ENCODE peak calls at places on chromosomes 4 and X, in five cellular contexts. One of them, this sample, is unnamed. For H3K4me1, the result is how much of the 10 kb centered on the place peaks cover.

GRCh38 chr4:113849771-113850170 is 88.2 kb upstream of the CAMK2D start:
- DNase-seq in pancreas: no peak
- DNase-seq in mucosa of descending colon: no peak
- DNase-seq in MM.1S: no peak
- DNase-seq in Panc1: no peak
- DNase-seq in this sample: peak

GRCh38 chr4:11106769-11107168 is 321.9 kb downstream of the HS3ST1 start:
- DNase-seq in pancreas: no peak
- DNase-seq in mucosa of descending colon: no peak
- DNase-seq in MM.1S: no peak
- DNase-seq in Panc1: no peak
- DNase-seq in this sample: no peak

GRCh38 chrX:116972362-116972761 is 509.6 kb upstream of the CT83 start:
- DNase-seq in pancreas: no peak
- DNase-seq in mucosa of descending colon: no peak
- DNase-seq in MM.1S: no peak
- DNase-seq in Panc1: no peak
- DNase-seq in this sample: no peak

GRCh38 chr4:101136373-101137370 is 210.7 kb downstream of the PPP3CA start:
- DNase-seq in pancreas: no peak
- DNase-seq in mucosa of descending colon: peak
- DNase-seq in MM.1S: no peak
- DNase-seq in Panc1: no peak
- DNase-seq in this sample: no peak

GRCh38 chr4:2930821-2931764 is 32.1 kb downstream of the NOP14 start:
- DNase-seq in pancreas: peak
- DNase-seq in mucosa of descending colon: peak
- DNase-seq in MM.1S: no peak
- DNase-seq in Panc1: no peak
- DNase-seq in this sample: peak

GRCh38 chrX:23822397-23822796 is 39.4 kb downstream of the SAT1 start:
- DNase-seq in pancreas: no peak
- DNase-seq in mucosa of descending colon: no peak
- DNase-seq in MM.1S: no peak
- DNase-seq in Panc1: no peak
- DNase-seq in this sample: no peak

GRCh38 chrX:108001218-108001814 is 19.1 kb upstream of the TEX13B start:
- DNase-seq in pancreas: no peak
- DNase-seq in mucosa of descending colon: no peak
- DNase-seq in MM.1S: peak
- DNase-seq in Panc1: no peak
- DNase-seq in this sample: no peak

GRCh38 chrX:104376937-104377336 is 122.2 kb upstream of the ESX1 start:
- DNase-seq in pancreas: no peak
- DNase-seq in mucosa of descending colon: no peak
- DNase-seq in MM.1S: no peak
- DNase-seq in Panc1: no peak
- DNase-seq in this sample: no peak

GRCh38 chr4:150033937-150034336 is 44.3 kb upstream of the DCLK2 start:
- DNase-seq in pancreas: peak
- DNase-seq in mucosa of descending colon: peak
- DNase-seq in MM.1S: no peak
- DNase-seq in Panc1: no peak
- DNase-seq in this sample: no peak

GRCh38 chr4:123362103-123362502 is 34.5 kb upstream of the SPRY1 start:
- DNase-seq in pancreas: no peak
- DNase-seq in mucosa of descending colon: no peak
- DNase-seq in MM.1S: no peak
- DNase-seq in Panc1: no peak
- DNase-seq in this sample: no peak

GRCh38 chrX:973010-973409 is 239.4 kb downstream of the CRLF2 start:
- DNase-seq in pancreas: no peak
- DNase-seq in mucosa of descending colon: no peak
- DNase-seq in MM.1S: no peak
- DNase-seq in Panc1: no peak
- DNase-seq in this sample: no peak

GRCh38 chrX:69014200-69014599 is 151.1 kb downstream of the PJA1 start:
- DNase-seq in pancreas: no peak
- DNase-seq in mucosa of descending colon: no peak
- DNase-seq in MM.1S: no peak
- DNase-seq in Panc1: no peak
- DNase-seq in this sample: no peak

GRCh38 chrX:118579417-118579816 is 83.8 kb downstream of the DOCK11 start:
- DNase-seq in pancreas: no peak
- DNase-seq in mucosa of descending colon: no peak
- DNase-seq in MM.1S: no peak
- DNase-seq in Panc1: no peak
- DNase-seq in this sample: no peak

GRCh38 chrX:41722816-41723215 is 1.2 kb upstream of the GPR82 start:
- DNase-seq in pancreas: no peak
- DNase-seq in mucosa of descending colon: no peak
- DNase-seq in MM.1S: no peak
- DNase-seq in Panc1: no peak
- DNase-seq in this sample: no peak

GRCh38 chr4:145808021-145808650 is 128.2 kb downstream of the C4orf51 start:
- DNase-seq in pancreas: no peak
- DNase-seq in mucosa of descending colon: no peak
- DNase-seq in MM.1S: no peak
- DNase-seq in Panc1: peak
- DNase-seq in this sample: no peak

GRCh38 chrX:41518841-41519220 is 71.7 kb downstream of the NYX start:
- DNase-seq in pancreas: no peak
- DNase-seq in mucosa of descending colon: no peak
- DNase-seq in MM.1S: no peak
- DNase-seq in Panc1: no peak
- DNase-seq in this sample: no peak

GRCh38 chr4:162126754-162127153 is 37.0 kb downstream of the FSTL5 start:
- DNase-seq in pancreas: no peak
- DNase-seq in mucosa of descending colon: no peak
- DNase-seq in MM.1S: no peak
- DNase-seq in Panc1: no peak
- DNase-seq in this sample: no peak

GRCh38 chr4:11013265-11013664 is 328.7 kb upstream of the CLNK start:
- DNase-seq in pancreas: no peak
- DNase-seq in mucosa of descending colon: no peak
- DNase-seq in MM.1S: no peak
- DNase-seq in Panc1: no peak
- DNase-seq in this sample: no peak

GRCh38 chr4:88549815-88550214 is 26.2 kb upstream of the PYURF start:
- DNase-seq in pancreas: no peak
- DNase-seq in mucosa of descending colon: no peak
- DNase-seq in MM.1S: no peak
- DNase-seq in Panc1: no peak
- DNase-seq in this sample: no peak

GRCh38 chr4:7361256-7361655 is 73.5 kb downstream of the PSAPL1 start:
- DNase-seq in pancreas: no peak
- DNase-seq in mucosa of descending colon: no peak
- DNase-seq in MM.1S: no peak
- DNase-seq in Panc1: no peak
- DNase-seq in this sample: no peak

GRCh38 chr4:159142254-159142653 is 39.4 kb downstream of the RAPGEF2 start:
- DNase-seq in pancreas: no peak
- DNase-seq in mucosa of descending colon: no peak
- DNase-seq in MM.1S: no peak
- DNase-seq in Panc1: no peak
- DNase-seq in this sample: no peak
- H3K4me1 ChIP-seq in pancreas: under half
- H3K4me1 ChIP-seq in mucosa of descending colon: under half
- H3K4me1 ChIP-seq in MM.1S: under half
- H3K4me1 ChIP-seq in Panc1: under half
- H3K4me1 ChIP-seq in this sample: under half

GRCh38 chrX:46152756-46153155 is 392.5 kb downstream of the ZNF674 start:
- DNase-seq in pancreas: no peak
- DNase-seq in mucosa of descending colon: no peak
- DNase-seq in MM.1S: no peak
- DNase-seq in Panc1: no peak
- DNase-seq in this sample: no peak
- H3K4me1 ChIP-seq in pancreas: under half
- H3K4me1 ChIP-seq in mucosa of descending colon: under half
- H3K4me1 ChIP-seq in MM.1S: under half
- H3K4me1 ChIP-seq in Panc1: under half
- H3K4me1 ChIP-seq in this sample: under half

DNA sequence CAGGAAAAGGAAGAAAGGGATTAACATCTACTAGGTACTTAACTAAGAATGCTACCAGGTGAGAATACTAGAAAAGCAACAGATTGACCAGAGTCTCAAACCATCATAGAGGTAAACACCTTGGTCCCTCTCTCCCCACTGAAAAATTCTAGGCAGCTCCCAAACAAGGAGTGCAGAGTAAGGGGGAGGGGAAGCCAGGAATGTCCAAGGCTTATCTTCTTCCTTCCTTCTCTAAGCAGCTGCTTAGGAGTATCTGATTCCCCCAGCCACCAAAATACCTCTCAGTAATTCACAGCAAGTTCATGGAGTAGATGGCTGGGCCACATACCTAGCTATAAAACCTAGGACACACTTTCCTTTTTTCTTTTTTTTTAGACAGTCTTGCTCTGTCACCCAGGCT is 80.7 kb downstream of the APBB2 start:
- DNase-seq in pancreas: no peak
- DNase-seq in mucosa of descending colon: no peak
- DNase-seq in MM.1S: no peak
- DNase-seq in Panc1: no peak
- DNase-seq in this sample: no peak
- H3K4me1 ChIP-seq in pancreas: under half
- H3K4me1 ChIP-seq in mucosa of descending colon: under half
- H3K4me1 ChIP-seq in MM.1S: under half
- H3K4me1 ChIP-seq in Panc1: under half
- H3K4me1 ChIP-seq in this sample: under half

GRCh38 chrX:49269768-49270248 is at the start of gene PPP1R3F:
- DNase-seq in pancreas: no peak
- DNase-seq in mucosa of descending colon: no peak
- DNase-seq in MM.1S: no peak
- DNase-seq in Panc1: no peak
- DNase-seq in this sample: no peak
- H3K4me1 ChIP-seq in pancreas: under half
- H3K4me1 ChIP-seq in mucosa of descending colon: under half
- H3K4me1 ChIP-seq in MM.1S: under half
- H3K4me1 ChIP-seq in Panc1: under half
- H3K4me1 ChIP-seq in this sample: under half

GRCh38 chr4:76212301-76212700 is 1.3 kb downstream of the SCARB2 start:
- DNase-seq in pancreas: no peak
- DNase-seq in mucosa of descending colon: no peak
- DNase-seq in MM.1S: no peak
- DNase-seq in Panc1: no peak
- DNase-seq in this sample: no peak
- H3K4me1 ChIP-seq in pancreas: half or more
- H3K4me1 ChIP-seq in mucosa of descending colon: half or more
- H3K4me1 ChIP-seq in MM.1S: under half
- H3K4me1 ChIP-seq in Panc1: under half
- H3K4me1 ChIP-seq in this sample: under half

GRCh38 chr4:140707325-140707724 is 48.9 kb downstream of the TBC1D9 start:
- DNase-seq in pancreas: no peak
- DNase-seq in mucosa of descending colon: no peak
- DNase-seq in MM.1S: no peak
- DNase-seq in Panc1: no peak
- DNase-seq in this sample: no peak
- H3K4me1 ChIP-seq in pancreas: under half
- H3K4me1 ChIP-seq in mucosa of descending colon: under half
- H3K4me1 ChIP-seq in MM.1S: under half
- H3K4me1 ChIP-seq in Panc1: under half
- H3K4me1 ChIP-seq in this sample: under half

DNA sequence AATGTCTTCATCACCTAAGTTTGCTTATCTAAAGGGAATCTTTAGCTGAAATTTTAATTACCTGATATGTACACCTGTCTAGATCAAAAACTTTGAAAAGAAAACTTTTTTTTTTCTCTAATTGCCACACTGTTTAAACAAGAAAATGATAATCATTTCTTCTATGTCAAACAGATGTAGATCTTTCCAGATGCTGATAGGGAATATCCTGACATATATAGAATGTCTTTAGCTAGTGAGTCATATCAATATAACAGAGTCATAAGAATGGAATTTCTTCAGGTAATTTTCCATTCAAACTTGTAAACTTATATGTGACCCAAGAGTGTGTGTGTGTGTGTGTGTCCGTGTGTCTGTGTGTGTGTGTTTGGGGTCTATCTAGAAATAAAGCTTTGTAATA is 271.9 kb downstream of the GPM6A start:
- DNase-seq in pancreas: no peak
- DNase-seq in mucosa of descending colon: no peak
- DNase-seq in MM.1S: no peak
- DNase-seq in Panc1: no peak
- DNase-seq in this sample: no peak
- H3K4me1 ChIP-seq in pancreas: under half
- H3K4me1 ChIP-seq in mucosa of descending colon: under half
- H3K4me1 ChIP-seq in MM.1S: under half
- H3K4me1 ChIP-seq in Panc1: under half
- H3K4me1 ChIP-seq in this sample: under half

GRCh38 chrX:30941898-30942297 is 52.8 kb upstream of the TAB3 start:
- DNase-seq in pancreas: no peak
- DNase-seq in mucosa of descending colon: no peak
- DNase-seq in MM.1S: no peak
- DNase-seq in Panc1: no peak
- DNase-seq in this sample: no peak
- H3K4me1 ChIP-seq in pancreas: under half
- H3K4me1 ChIP-seq in mucosa of descending colon: under half
- H3K4me1 ChIP-seq in MM.1S: under half
- H3K4me1 ChIP-seq in Panc1: under half
- H3K4me1 ChIP-seq in this sample: under half

GRCh38 chr4:71120831-71121524 is 127.5 kb downstream of the DCK start:
- DNase-seq in pancreas: no peak
- DNase-seq in mucosa of descending colon: no peak
- DNase-seq in MM.1S: no peak
- DNase-seq in Panc1: no peak
- DNase-seq in this sample: no peak

GRCh38 chr4:71126719-71127118 is 133.3 kb downstream of the DCK start:
- DNase-seq in pancreas: no peak
- DNase-seq in mucosa of descending colon: no peak
- DNase-seq in MM.1S: no peak
- DNase-seq in Panc1: no peak
- DNase-seq in this sample: no peak

GRCh38 chr4:71130827-71131603 is 137.6 kb downstream of the DCK start:
- DNase-seq in pancreas: no peak
- DNase-seq in mucosa of descending colon: no peak
- DNase-seq in MM.1S: no peak
- DNase-seq in Panc1: no peak
- DNase-seq in this sample: no peak

GRCh38 chr4:71123951-71124350 is 130.5 kb downstream of the DCK start:
- DNase-seq in pancreas: no peak
- DNase-seq in mucosa of descending colon: no peak
- DNase-seq in MM.1S: no peak
- DNase-seq in Panc1: no peak
- DNase-seq in this sample: no peak

GRCh38 chr4:71125137-71125536 is 131.7 kb downstream of the DCK start:
- DNase-seq in pancreas: no peak
- DNase-seq in mucosa of descending colon: no peak
- DNase-seq in MM.1S: no peak
- DNase-seq in Panc1: no peak
- DNase-seq in this sample: no peak
- H3K4me1 ChIP-seq in pancreas: under half
- H3K4me1 ChIP-seq in mucosa of descending colon: under half
- H3K4me1 ChIP-seq in MM.1S: under half
- H3K4me1 ChIP-seq in Panc1: under half
- H3K4me1 ChIP-seq in this sample: under half

This sample was measured in right lobe of liver.